ENCODE peak calls at places on chromosomes 13 and 19, in five cellular contexts. I is PC-3, U is fibroblast of lung, R is astrocyte, A is neuronal stem cell. F is an unnamed sample.

GRCh38 chr13:46288570-46289259 is 77.0 kb downstream of the LRRC63 start:
- DNase-seq in U (peak), I (peak), R (peak), A (peak), F (peak)

GRCh38 chr19:34461375-34462100 is 20.0 kb upstream of the WTIP start:
- DNase-seq in U (peak), R (peak), I (no peak), A (no peak), F (no peak)

GRCh38 chr13:62212246-62212645 is 796.6 kb upstream of the PCDH20 start:
- DNase-seq in R (no peak), A (no peak), U (no peak), I (no peak), F (no peak)

GRCh38 chr19:46731007-46731501 is 14.1 kb upstream of the PRKD2 start:
- DNase-seq in A (no peak), R (peak), I (peak), U (peak), F (peak)

GRCh38 chr13:113864303-113864890 is 521 bp upstream of the GAS6 start:
- DNase-seq in I (no peak), R (no peak), A (no peak), U (no peak), F (peak)

GRCh38 chr19:37537391-37537947 is 30.7 kb downstream of the ZNF793 start:
- DNase-seq in U (peak), I (no peak), R (peak), A (no peak), F (peak)

GRCh38 chr13:35720690-35721554 is 244.4 kb upstream of the MAB21L1 start:
- DNase-seq in A (peak), R (no peak), U (peak), I (peak), F (peak)

GRCh38 chr13:48531416-48532145 is 1.3 kb downstream of the RCBTB2 start:
- DNase-seq in I (no peak), R (peak), U (no peak), A (no peak), F (peak)

GRCh38 chr13:53250977-53251376 is 222.4 kb downstream of the OLFM4 start:
- DNase-seq in A (no peak), R (no peak), I (no peak), U (no peak), F (no peak)

GRCh38 chr19:39099341-39099740 is 15.2 kb downstream of the ACP7 start:
- DNase-seq in R (no peak), A (no peak), I (no peak), U (no peak), F (no peak)
- H3K4me2 ChIP-seq in R (no peak), A (no peak), I (no peak), U (no peak), F (no peak)

DNA sequence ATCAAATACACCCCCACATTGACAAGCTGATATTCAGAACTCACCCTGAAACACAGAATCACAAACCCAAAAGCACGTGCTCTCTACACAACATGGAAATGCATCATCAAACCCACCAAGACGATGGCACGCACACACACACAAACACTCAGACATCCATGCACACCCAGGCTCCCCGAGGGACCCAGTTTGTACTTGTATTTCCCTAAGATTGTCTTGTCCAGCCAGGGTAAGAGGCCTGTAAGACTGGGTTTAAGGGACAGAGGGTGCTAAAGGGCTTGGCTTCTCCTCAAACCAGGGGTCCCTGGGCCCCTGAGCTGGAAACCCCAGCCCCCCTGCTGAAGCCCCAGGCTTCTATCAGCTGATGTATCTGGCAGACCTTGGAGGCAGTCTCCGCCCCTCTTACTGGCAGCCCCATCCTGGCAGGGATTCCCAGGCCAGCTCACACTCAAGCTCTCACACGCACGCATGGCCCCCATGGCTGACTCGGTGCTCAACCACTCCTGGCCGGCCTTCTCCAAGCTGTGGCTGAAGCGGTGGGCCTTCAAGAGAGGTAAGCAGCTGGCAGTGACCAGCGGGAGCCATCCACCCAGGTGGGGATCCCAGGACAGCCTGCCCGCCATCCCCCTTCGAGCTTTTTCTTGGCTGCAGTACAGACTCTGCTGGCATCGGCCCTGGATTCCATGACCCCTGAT is 6.6 kb downstream of the ARHGEF18 start:
- DNase-seq in A (no peak), U (peak), R (peak), I (no peak), F (no peak)
- H2AFZ ChIP-seq in A (peak), U (no peak), R (peak), I (no peak), F (no peak)

DNA sequence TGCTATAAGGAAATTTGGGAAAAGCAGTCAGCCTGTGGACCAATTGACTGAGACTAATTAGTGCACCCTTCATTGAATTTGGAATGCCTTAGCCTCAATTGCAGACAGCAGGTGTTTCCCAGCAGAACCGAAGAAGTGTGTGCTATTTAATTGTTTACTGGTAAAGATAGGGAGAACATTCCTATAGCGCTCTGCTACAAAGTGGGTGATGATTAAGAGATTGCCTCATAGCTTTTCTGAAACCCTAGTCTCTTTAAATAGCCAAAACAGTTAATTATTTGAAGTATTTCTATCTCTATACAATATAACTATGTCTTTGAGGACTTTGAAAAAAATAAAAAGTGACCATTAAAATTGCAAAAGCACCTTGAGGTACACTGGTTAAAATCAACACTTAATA is 1884.3 kb upstream of the PCDH20 start:
- DNase-seq in U (no peak), R (no peak), A (peak), I (no peak), F (no peak)
- H3K4me2 ChIP-seq in U (no peak), R (no peak), A (no peak), I (no peak), F (no peak)

GRCh38 chr13:41652735-41653361 is 195.5 kb downstream of the RGCC start:
- DNase-seq in I (peak), A (peak), U (peak), R (no peak), F (peak)
- H2AFZ ChIP-seq in I (no peak), A (no peak), U (no peak), R (no peak), F (no peak)

F was measured in mammary epithelial cell.